ENCODE peak calls at places on chromosomes 7 and 10, in four cellular contexts. A is HEK293T, P is HepG2, I is GM12878. K is an unnamed sample.

GRCh38 chr10:5043716-5044115 is 40.1 kb upstream of the AKR1C2 start:
- DNase-seq in A (no peak), I (no peak), P (no peak), K (no peak)

GRCh38 chr10:71611131-71611530 is 108.4 kb downstream of the C10orf105 start:
- DNase-seq in I (no peak), P (no peak), A (no peak), K (no peak)

GRCh38 chr7:123533929-123534382 is 439 bp downstream of the IQUB start:
- DNase-seq in I (no peak), A (no peak), P (no peak), K (no peak)

GRCh38 chr7:70585071-70585470 is 546.9 kb upstream of the GALNT17 start:
- DNase-seq in A (peak), I (no peak), P (no peak), K (no peak)

GRCh38 chr7:50865450-50865849 is 82.8 kb upstream of the GRB10 start:
- DNase-seq in P (no peak), I (no peak), A (no peak), K (no peak)

GRCh38 chr7:26197153-26198115 is 3.1 kb downstream of the HNRNPA2B1 start:
- DNase-seq in A (no peak), P (no peak), I (no peak), K (peak)

GRCh38 chr10:102120142-102120986 is at the start of gene LDB1:
- DNase-seq in A (peak), P (peak), I (no peak), K (peak)

GRCh38 chr10:96496281-96496925 is 17.3 kb downstream of the TLL2 start:
- DNase-seq in A (no peak), P (no peak), I (no peak), K (no peak)

GRCh38 chr10:101258179-101258885 is 29.1 kb upstream of the LBX1 start:
- DNase-seq in P (no peak), I (no peak), A (peak), K (peak)

GRCh38 chr10:58180633-58181032 is 87.1 kb downstream of the IPMK start:
- DNase-seq in A (no peak), I (no peak), P (no peak), K (peak)

GRCh38 chr10:6215241-6215640 is 12.5 kb downstream of the PFKFB3 start:
- DNase-seq in I (no peak), P (no peak), A (no peak), K (no peak)

GRCh38 chr7:300048-300447 is 10.1 kb downstream of the FOXL3 start:
- DNase-seq in P (no peak), I (no peak), A (no peak), K (no peak)

GRCh38 chr10:61939575-61940301 is 38.2 kb downstream of the ARID5B start:
- DNase-seq in P (no peak), A (no peak), I (no peak), K (peak)

GRCh38 chr10:580796-581195 is 108.7 kb downstream of the DIP2C start:
- DNase-seq in P (no peak), I (no peak), A (no peak), K (no peak)

GRCh38 chr7:54963155-54963554 is 55.7 kb upstream of the EGFR start:
- DNase-seq in P (no peak), I (no peak), A (no peak), K (no peak)

GRCh38 chr10:26832960-26833359 is 27.8 kb downstream of the ABI1 start:
- DNase-seq in P (no peak), I (no peak), A (no peak), K (no peak)

DNA sequence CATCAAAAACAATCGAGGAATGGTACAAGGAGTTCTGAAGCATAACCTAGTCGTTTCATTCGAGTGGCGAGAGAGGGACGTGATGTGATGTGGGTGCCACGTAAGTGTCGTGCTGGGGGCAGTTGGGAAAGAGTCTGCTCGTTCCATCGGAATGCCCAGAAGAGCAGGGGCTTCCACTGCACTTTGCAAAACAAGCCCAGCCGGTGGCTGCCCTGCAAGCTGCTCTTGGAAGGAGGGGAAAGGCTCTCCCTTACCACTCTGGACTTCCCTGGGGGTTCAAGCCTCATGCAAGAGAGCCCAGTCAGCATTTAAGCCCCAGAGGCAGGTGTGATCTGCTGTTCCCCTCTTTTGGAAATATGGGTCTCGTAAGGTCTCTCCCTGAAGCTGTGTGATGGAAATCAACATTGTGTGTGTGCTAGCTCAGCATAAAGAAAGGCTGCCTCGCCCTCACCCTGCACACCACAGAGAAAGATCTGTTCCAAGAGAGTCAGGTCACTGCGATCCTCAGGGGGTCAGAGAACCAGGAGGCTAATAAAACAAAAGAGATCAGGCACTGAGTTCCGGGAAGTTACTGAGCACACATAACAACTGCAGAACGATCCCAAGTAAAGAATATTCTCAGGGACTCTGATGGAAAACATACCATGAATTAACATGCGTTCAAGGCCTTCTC is 212.6 kb downstream of the ADAM12 start:
- DNase-seq in P (no peak), A (no peak), I (no peak), K (no peak)
- TF ChIP-seq FOXM1 in P (no peak), A (no peak), I (no peak), K (no peak)

GRCh38 chr10:129161184-129161583 is 305.9 kb upstream of the MGMT start:
- DNase-seq in P (no peak), I (no peak), A (no peak), K (no peak)
- TF ChIP-seq BHLHE40 in P (no peak), I (no peak), A (no peak), K (no peak)

DNA sequence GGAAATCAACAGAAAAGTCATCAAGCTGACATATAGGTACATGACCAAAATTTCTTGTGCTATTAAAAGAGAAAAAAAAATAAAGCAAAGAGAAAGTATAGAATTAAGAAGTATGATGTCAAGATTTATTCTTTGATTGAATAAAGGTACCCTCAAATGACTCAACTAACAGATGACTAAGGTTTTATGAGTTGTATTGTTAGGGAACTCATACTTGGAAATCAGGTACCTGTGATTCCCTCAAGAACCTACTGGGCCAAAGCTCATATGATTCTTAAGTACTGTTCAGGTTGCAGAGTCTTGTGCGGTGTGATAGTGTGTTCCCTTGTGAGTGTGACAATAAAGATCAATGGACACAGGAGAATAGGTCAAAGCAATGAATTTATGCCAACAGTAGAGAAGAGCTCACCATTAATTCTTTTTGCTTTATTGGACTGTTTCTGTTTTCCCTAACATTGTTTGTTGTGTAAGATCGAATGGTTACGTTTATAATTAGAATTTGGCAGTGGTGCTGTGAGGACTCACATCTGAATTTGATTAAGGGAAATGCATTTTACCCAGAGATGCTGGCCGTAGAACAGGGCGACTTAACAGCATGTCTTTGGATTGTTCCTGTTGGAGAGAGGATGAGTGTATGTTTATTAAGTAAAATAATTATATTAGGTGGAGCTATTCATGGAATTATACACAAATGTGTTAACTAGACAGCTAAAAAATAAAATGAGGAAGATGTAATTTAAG is 293.2 kb upstream of the SEMA3D start:
- DNase-seq in P (no peak), A (no peak), I (no peak), K (no peak)
- TF ChIP-seq FOXM1 in P (no peak), A (no peak), I (no peak), K (no peak)

GRCh38 chr10:111030042-111030750 is 46.6 kb upstream of the ADRA2A start:
- DNase-seq in A (no peak), I (peak), P (no peak), K (no peak)

GRCh38 chr10:111037868-111038267 is 39.0 kb upstream of the ADRA2A start:
- DNase-seq in A (peak), P (no peak), I (no peak), K (peak)

GRCh38 chr10:111039522-111039921 is 37.3 kb upstream of the ADRA2A start:
- DNase-seq in A (no peak), P (no peak), I (no peak), K (no peak)

GRCh38 chr10:111035542-111035941 is 41.3 kb upstream of the ADRA2A start:
- DNase-seq in A (no peak), P (no peak), I (no peak), K (no peak)

GRCh38 chr10:111034598-111035310 is 42.1 kb upstream of the ADRA2A start:
- DNase-seq in A (no peak), P (no peak), I (no peak), K (no peak)
- TF ChIP-seq BHLHE40 in A (no peak), P (no peak), I (no peak), K (no peak)

DNA sequence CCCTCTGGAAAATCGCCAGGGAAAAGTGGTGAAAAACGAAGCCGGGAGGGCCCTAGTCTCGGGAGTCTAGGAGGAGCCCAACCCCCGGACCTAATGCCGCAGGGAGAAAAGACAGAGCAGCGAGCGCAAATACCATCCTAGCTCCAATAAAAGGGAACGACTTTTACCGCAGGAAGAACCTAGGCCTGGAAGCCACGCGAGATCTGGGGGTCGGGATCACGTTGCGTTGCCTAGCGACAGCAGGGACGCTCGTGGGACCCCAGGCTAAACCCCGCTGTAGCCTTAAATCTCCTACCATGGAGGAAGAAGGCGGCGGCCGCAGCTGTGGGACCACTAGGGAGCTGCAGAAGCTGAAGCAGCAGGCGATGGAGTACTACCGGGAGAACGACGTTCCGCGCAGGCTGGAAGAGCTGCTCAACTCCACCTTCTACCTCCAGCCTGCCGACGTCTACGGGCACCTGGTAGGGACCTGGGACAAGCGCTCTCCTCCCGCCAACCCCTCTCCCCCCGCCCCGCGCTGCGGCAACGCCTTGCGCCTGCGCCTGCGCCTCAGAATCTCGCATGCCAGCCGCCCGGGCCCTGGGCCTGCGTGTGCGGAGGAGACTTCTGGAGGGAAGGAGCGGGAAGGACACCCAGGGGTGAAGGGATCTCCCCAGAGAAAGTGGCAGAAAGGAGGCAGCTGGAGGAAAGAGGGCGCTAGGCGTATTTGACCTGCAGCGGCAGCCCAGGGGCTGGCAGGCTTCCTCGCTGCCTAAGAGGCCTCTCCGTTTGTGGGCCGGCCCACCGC is at the start of gene ENO4:
- DNase-seq in I (peak), P (peak), A (peak), K (no peak)
- TF ChIP-seq FOXM1 in I (no peak), P (no peak), A (no peak), K (no peak)

DNA sequence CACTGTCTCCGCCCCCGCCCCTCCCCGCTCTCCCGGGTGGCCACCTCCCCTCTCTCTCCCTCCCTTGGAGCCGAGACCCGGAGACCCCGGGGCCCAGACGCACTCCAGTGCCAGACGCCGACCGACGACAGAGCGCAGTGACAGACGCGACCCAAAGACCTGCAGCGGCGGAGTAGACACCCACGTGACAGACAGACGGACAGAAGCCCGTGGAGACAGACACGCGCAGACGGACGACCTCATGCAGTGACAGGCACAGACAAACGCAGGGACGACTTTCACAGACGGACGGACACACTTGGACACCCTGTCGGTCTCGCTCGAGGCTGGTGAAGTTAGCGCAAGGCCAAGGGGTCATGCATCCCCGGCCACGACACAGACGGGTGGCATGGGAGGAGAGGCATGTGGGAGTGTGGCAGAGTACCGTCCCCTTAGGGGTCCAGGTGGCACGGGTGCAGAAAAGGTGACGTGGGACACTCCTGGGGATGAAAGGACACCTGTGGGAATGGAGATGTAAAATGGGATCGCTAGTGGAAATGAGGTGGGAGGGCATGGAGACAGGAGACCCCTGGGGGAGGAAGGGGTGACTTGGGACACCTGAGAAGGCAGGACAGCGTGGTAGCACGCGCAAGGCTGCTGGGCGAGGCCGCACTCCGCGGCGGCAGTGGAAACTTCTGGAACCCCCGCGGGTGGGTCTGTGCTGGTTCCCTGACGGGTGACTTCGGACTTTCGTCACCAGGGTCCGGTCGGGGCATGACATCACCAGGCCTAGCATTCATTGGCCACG is 461 bp upstream of the ACHE start:
- DNase-seq in A (peak), I (no peak), P (no peak), K (peak)
- TF ChIP-seq BHLHE40 in A (no peak), I (peak), P (no peak), K (peak)

DNA sequence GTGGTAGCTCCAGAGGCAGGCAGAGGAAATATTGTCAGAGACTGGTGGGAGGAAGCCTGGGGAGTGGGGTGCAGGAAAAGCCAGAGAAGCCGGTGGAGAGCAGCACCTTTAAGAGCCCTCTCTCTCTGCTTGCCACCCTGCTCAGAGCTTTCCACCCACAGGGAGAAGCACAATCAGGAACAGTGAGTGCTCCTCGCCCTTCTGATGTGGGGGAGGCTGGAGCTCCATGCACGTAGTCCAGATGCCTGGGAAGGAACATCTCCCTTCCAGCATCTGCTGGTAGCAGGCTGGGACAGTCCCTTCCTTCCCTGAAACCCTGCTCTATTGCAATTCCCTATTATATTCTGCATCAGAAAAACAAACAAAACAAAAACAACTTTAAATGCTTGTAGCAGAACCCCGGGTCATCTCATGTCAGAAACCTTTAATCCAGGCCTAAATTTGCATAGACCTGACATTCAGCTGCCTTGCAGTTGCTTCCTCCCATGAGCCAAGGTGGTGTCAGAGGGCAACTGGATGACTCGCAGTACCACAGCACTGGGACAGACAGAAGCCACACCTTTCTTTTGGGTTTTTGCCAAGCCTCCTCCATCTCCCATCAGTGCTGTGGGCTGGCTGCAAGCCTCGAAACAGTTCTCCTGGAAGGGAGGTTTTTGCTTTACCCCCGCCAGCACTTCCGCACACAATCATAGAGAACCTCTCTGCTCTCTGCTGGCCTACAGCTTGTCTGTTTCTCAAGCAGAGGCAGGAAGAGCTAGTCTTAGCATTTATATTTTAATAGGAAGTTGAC is 13.1 kb downstream of the AVPI1 start:
- DNase-seq in A (no peak), P (no peak), I (no peak), K (no peak)
- TF ChIP-seq FOXM1 in A (no peak), P (no peak), I (no peak), K (no peak)

GRCh38 chr7:105769951-105770628 is 106.3 kb downstream of the ATXN7L1 start:
- DNase-seq in P (no peak), I (no peak), A (no peak), K (no peak)
- TF ChIP-seq BHLHE40 in P (no peak), I (peak), A (no peak), K (no peak)

GRCh38 chr10:15197276-15197675 is 28.8 kb upstream of the NMT2 start:
- DNase-seq in A (no peak), I (no peak), P (no peak), K (no peak)
- TF ChIP-seq FOXM1 in A (no peak), I (no peak), P (no peak), K (no peak)